ENCODE peak calls at places on chromosomes 1 and 21, in four cellular contexts. C is brain microvascular endothelial cell, K is BJ, O is astrocyte of the cerebellum. W is an unnamed sample.

GRCh38 chr1:46409063-46409372 is 14.9 kb downstream of the FAAH start:
- DNase-seq in O (no peak), C (no peak), K (no peak), W (no peak)

GRCh38 chr1:192852548-192852947 is 43.7 kb downstream of the RGS2 start:
- DNase-seq in O (no peak), C (no peak), K (no peak), W (no peak)

GRCh38 chr1:116529199-116529616 is 41.6 kb downstream of the CD58 start:
- DNase-seq in C (peak), K (no peak), O (no peak), W (no peak)

GRCh38 chr1:113226118-113226517 is 153.1 kb downstream of the LRIG2 start:
- DNase-seq in O (peak), C (no peak), K (no peak), W (no peak)

GRCh38 chr1:154935749-154936415 is 637 bp downstream of the PMVK start:
- DNase-seq in K (no peak), O (no peak), C (no peak), W (no peak)

GRCh38 chr1:224329842-224330753 is at the start of gene NVL:
- DNase-seq in O (peak), K (peak), C (peak), W (peak)

GRCh38 chr1:154241703-154242352 is 21.1 kb downstream of the UBAP2L start:
- DNase-seq in O (no peak), C (no peak), K (no peak), W (no peak)

GRCh38 chr1:99788896-99789295 is 22.5 kb upstream of the FRRS1 start:
- DNase-seq in O (no peak), K (no peak), C (no peak), W (no peak)

GRCh38 chr1:74197255-74197654 is 721 bp downstream of the LRRIQ3 start:
- DNase-seq in K (no peak), O (no peak), C (no peak), W (no peak)

GRCh38 chr1:91404151-91405012 is at the start of gene HFM1:
- DNase-seq in O (peak), C (peak), K (no peak), W (no peak)

GRCh38 chr1:232150770-232151548 is 479.0 kb downstream of the SIPA1L2 start:
- DNase-seq in O (no peak), C (no peak), K (no peak), W (no peak)

GRCh38 chr1:94542088-94542671 is 621 bp upstream of the F3 start:
- DNase-seq in C (peak), K (no peak), O (no peak), W (no peak)

GRCh38 chr21:30223596-30223995 is 7.7 kb upstream of the CLDN8 start:
- DNase-seq in O (no peak), K (no peak), C (no peak), W (no peak)

GRCh38 chr1:109786107-109786470 is 22.4 kb upstream of the EPS8L3 start:
- DNase-seq in K (no peak), C (no peak), O (no peak), W (no peak)

GRCh38 chr1:150976879-150977694 is 2.5 kb upstream of the CERS2 start:
- DNase-seq in K (no peak), O (no peak), C (no peak), W (no peak)

GRCh38 chr1:240595476-240595875 is 16.5 kb downstream of the GREM2 start:
- DNase-seq in O (no peak), K (no peak), C (no peak), W (no peak)

GRCh38 chr1:32998997-32999396 is 34.4 kb upstream of the RNF19B start:
- DNase-seq in C (no peak), O (no peak), K (no peak), W (no peak)

GRCh38 chr1:33002006-33002405 is 34.7 kb downstream of the AK2 start:
- DNase-seq in C (no peak), K (no peak), O (no peak), W (no peak)

GRCh38 chr1:33000427-33001026 is 35.9 kb upstream of the RNF19B start:
- DNase-seq in O (no peak), K (no peak), C (no peak), W (no peak)

GRCh38 chr1:33003657-33004056 is 33.0 kb downstream of the AK2 start:
- DNase-seq in K (no peak), C (no peak), O (no peak), W (no peak)

DNA sequence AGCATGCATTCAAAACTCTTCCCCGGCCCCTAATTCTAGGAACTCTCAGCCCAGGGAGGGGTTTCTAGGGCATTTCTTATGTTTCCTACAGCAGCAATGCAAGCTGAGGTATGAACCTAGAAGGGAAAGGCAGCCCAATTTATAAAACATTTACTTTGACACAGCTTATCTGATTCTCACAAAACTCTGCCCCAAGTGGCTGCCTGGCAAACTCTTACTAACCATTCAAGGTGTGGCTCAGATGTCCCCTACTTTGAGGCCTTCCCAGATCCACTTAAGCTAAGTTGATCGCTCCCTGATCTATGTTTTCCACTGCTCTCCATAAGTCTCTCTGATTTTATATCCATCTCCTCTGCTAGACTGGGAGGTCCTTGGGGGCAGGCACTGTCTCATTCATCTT is 35.4 kb downstream of the AK2 start:
- DNase-seq in O (no peak), K (no peak), C (no peak), W (no peak)
- TF ChIP-seq CTCF in O (peak), K (peak), C (peak), W (peak)

DNA sequence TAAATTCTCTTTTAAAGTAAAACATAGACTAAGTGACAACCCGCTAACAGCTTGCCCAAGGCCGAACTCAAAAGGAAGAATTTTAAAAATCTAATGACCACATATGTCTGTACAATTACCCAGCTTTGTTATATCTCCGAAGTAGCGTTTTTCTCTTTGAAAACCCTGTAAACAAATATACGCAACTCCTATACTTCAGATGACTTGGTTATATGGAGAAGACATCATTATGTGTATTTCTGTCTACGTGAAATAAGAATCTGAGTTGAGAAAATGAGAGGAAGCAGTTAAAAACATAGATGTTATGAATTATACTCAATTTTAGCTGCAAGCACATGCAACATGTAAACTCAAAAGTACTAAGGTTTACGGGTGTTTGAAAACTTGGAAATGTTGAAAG is 2.0 kb downstream of the PBX1 start:
- DNase-seq in K (no peak), C (no peak), O (no peak), W (no peak)
- H3K4me3 ChIP-seq in K (peak), C (peak), O (peak), W (peak)

GRCh38 chr1:234709473-234710279 is 99.7 kb upstream of the IRF2BP2 start:
- DNase-seq in K (no peak), O (no peak), C (no peak), W (no peak)

GRCh38 chr1:234710381-234710780 is 100.4 kb upstream of the IRF2BP2 start:
- DNase-seq in O (no peak), K (no peak), C (no peak), W (no peak)

GRCh38 chr1:234712891-234713305 is 102.9 kb upstream of the IRF2BP2 start:
- DNase-seq in C (no peak), O (no peak), K (no peak), W (no peak)

GRCh38 chr1:234711400-234711799 is 101.4 kb upstream of the IRF2BP2 start:
- DNase-seq in C (no peak), K (no peak), O (no peak), W (no peak)

DNA sequence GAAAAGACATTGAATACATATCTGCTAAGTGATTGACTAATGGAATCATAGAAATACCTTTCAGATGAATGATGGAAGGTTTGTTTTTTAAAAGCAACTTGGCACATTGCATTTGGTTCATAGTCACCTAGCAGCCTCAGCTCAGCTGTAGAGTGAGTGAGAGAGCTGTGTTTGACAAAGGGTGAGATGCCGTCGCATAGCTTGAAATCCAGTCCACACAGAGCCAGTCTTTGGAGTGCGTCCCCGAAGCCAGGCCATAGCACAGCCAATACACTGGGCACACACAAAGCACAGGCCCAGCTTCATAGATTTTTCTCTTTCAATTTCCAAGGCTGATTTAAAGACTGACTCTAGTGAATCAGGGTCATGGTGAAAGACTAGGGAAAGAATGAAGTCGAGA is 101.0 kb upstream of the IRF2BP2 start:
- DNase-seq in O (no peak), K (no peak), C (no peak), W (no peak)
- TF ChIP-seq CTCF in O (no peak), K (no peak), C (no peak), W (no peak)

DNA sequence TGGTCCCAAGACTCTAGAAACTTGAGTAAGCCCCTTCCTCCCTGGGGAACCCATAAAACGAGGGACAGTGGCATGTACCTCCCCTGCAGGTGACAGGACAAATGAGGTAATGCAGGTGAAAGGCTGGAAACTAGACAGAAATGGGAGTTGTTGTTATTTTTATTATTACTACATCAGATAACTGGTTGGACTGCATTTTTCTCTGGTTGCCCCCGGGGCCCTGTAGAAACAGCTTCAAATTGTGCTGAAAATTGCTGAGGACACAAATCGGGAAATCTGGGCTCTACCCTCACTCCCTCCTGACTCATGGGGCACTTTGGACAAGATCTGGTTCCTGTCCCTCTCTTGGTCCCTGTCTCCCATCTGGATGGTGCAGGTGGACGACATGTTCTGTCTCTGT is 132.3 kb upstream of the WNT4 start:
- DNase-seq in O (no peak), K (no peak), C (no peak), W (no peak)
- H3K4me3 ChIP-seq in O (no peak), K (no peak), C (no peak), W (no peak)

W was measured in AG04449.